ENCODE peak calls at places on chromosomes 2 and 18, in four cellular contexts. W is fibroblast of lung, F is sigmoid colon, B is SK-N-SH. X is an unnamed sample. For H3K27me3 and H3K4me1, the result is how much of the 10 kb centered on the place peaks cover.

GRCh38 chr2:226892729-226893128 is 56.9 kb downstream of the RHBDD1 start:
- DNase-seq in W (no peak), F (no peak), B (no peak), X (no peak)

GRCh38 chr2:156986339-156986988 is 271.0 kb upstream of the GALNT5 start:
- DNase-seq in W (no peak), F (no peak), B (no peak), X (no peak)

GRCh38 chr2:45968946-45969584 is 317.6 kb downstream of the PRKCE start:
- DNase-seq in W (peak), F (peak), B (no peak), X (no peak)

GRCh38 chr2:28408764-28409599 is 16.3 kb downstream of the FOSL2 start:
- DNase-seq in W (peak), F (peak), B (no peak), X (peak)

GRCh38 chr2:157052685-157053224 is 204.8 kb upstream of the GALNT5 start:
- DNase-seq in W (peak), F (no peak), B (no peak), X (no peak)

GRCh38 chr18:21997207-21998143 is 171.9 kb upstream of the GATA6 start:
- DNase-seq in W (peak), F (no peak), B (peak), X (peak)

GRCh38 chr2:1681323-1682310 is 62.7 kb downstream of the PXDN start:
- DNase-seq in W (no peak), F (peak), B (no peak), X (no peak)

GRCh38 chr2:45936623-45936979 is 285.1 kb downstream of the PRKCE start:
- DNase-seq in W (no peak), F (no peak), B (no peak), X (no peak)

GRCh38 chr2:242027676-242028450 is 158.3 kb downstream of the RTP5 start:
- DNase-seq in W (no peak), F (peak), B (no peak), X (peak)

GRCh38 chr2:126990200-126990599 is 91.5 kb downstream of the TEX51 start:
- DNase-seq in W (no peak), F (no peak), B (no peak), X (no peak)

GRCh38 chr2:7031424-7032245 is 114.4 kb downstream of the RNF144A start:
- DNase-seq in W (peak), F (peak), B (no peak), X (peak)

GRCh38 chr2:175884673-175885393 is 117.2 kb downstream of the LNPK start:
- DNase-seq in W (no peak), F (no peak), B (no peak), X (no peak)

GRCh38 chr2:33136056-33136455 is 189.3 kb downstream of the LTBP1 start:
- DNase-seq in W (no peak), F (no peak), B (no peak), X (no peak)

GRCh38 chr18:62899534-62899933 is 184.2 kb downstream of the PHLPP1 start:
- DNase-seq in W (no peak), F (no peak), B (no peak), X (no peak)

GRCh38 chr2:143819190-143819735 is 690.0 kb downstream of the ARHGAP15 start:
- DNase-seq in W (peak), F (peak), B (no peak), X (no peak)

GRCh38 chr18:533995-534601 is 33.6 kb upstream of the COLEC12 start:
- DNase-seq in W (no peak), F (no peak), B (no peak), X (no peak)

GRCh38 chr2:203685081-203685621 is 21.3 kb upstream of the CD28 start:
- DNase-seq in W (peak), F (no peak), B (no peak), X (no peak)

GRCh38 chr2:120914839-120915521 is 179.3 kb downstream of the GLI2 start:
- DNase-seq in W (peak), F (peak), B (no peak), X (peak)

GRCh38 chr2:226489765-226490164 is 309.9 kb downstream of the IRS1 start:
- DNase-seq in W (peak), F (no peak), B (no peak), X (no peak)

GRCh38 chr2:233289590-233290424 is 17.8 kb upstream of the SAG start:
- DNase-seq in W (no peak), F (no peak), B (no peak), X (no peak)

GRCh38 chr2:11835403-11835802 is 89.0 kb downstream of the LPIN1 start:
- DNase-seq in W (no peak), F (no peak), B (no peak), X (no peak)

GRCh38 chr2:9638532-9638931 is 7.7 kb upstream of the YWHAQ start:
- DNase-seq in W (peak), F (peak), B (peak), X (peak)

GRCh38 chr2:210072922-210073509 is 70.6 kb downstream of the RPE start:
- DNase-seq in W (peak), F (no peak), B (peak), X (no peak)

GRCh38 chr18:46373787-46374186 is 269.6 kb downstream of the HAUS1 start:
- DNase-seq in W (no peak), F (no peak), B (peak), X (no peak)

GRCh38 chr2:27249891-27250651 is 12.8 kb downstream of the SLC30A3 start:
- DNase-seq in W (peak), F (no peak), B (peak), X (peak)

GRCh38 chr2:113157108-113157896 is 16.5 kb upstream of the PSD4 start:
- DNase-seq in W (peak), F (no peak), B (peak), X (peak)

GRCh38 chr2:141557329-141558098 is 573.3 kb downstream of the LRP1B start:
- DNase-seq in W (peak), F (no peak), B (no peak), X (no peak)

GRCh38 chr2:234978466-234979203 is 26.8 kb downstream of the SH3BP4 start:
- DNase-seq in W (peak), F (no peak), B (no peak), X (peak)

GRCh38 chr2:157822533-157822932 is 53.6 kb downstream of the ACVR1 start:
- DNase-seq in W (no peak), F (no peak), B (no peak), X (no peak)

GRCh38 chr2:9808334-9809063 is 34.8 kb upstream of the TAF1B start:
- DNase-seq in W (no peak), F (peak), B (peak), X (no peak)

GRCh38 chr18:49666045-49666444 is 104.2 kb downstream of the LIPG start:
- DNase-seq in W (peak), F (no peak), B (peak), X (no peak)

GRCh38 chr2:67666386-67667053 is 269.4 kb downstream of the ETAA1 start:
- DNase-seq in W (no peak), F (peak), B (no peak), X (no peak)

GRCh38 chr2:236178921-236179652 is 10.9 kb upstream of the GBX2 start:
- DNase-seq in W (peak), F (no peak), B (peak), X (no peak)
- H3K27me3 ChIP-seq in W (under half), F (under half), B (under half), X (half or more)

DNA sequence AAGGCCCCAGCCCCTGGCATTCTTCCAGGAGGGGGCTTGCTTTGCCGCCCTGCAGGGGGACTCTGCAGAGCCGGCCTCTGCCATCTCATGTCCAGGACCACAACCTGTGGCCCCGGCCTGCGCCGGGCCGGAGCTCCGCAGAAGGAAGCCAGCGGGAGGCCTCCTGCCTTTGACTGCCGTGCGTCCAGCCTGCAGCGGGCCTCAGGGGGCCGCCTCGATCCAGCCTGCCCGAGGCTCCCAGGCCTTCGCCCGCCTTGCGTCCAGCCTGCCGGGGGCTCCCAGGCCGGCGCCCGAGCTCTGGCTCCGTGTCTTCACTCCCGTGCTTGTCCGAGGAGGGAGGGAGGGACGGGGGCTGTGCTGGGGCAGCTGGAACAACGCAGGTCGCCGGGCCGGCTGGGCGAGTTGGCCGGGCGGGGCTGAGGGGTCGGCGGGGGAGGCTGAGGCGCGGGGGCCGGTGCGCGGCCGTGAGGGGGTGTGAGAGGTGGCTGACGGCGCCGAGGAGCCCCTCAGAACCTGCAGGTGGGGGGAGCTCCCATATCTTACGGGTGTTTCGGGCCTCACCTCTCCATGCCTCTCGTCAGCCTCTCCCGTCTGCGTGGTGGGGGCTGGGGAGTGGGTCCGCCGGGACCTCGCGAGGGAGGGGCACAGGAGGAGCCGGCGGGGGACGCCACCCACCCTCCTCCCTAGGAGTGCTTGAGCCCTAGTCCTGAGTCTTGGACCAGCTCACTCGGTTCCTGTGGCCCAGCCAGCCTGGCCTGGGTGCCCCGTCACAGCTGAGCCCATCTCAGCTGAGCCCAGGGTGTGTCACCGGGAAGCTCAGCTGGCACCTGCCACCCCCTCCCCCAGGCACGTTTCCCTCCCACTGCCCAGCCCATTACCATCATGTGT is 20.5 kb downstream of the GPC1 start:
- DNase-seq in W (no peak), F (no peak), B (no peak), X (no peak)
- H3K4me1 ChIP-seq in W (under half), F (under half), B (under half), X (under half)

DNA sequence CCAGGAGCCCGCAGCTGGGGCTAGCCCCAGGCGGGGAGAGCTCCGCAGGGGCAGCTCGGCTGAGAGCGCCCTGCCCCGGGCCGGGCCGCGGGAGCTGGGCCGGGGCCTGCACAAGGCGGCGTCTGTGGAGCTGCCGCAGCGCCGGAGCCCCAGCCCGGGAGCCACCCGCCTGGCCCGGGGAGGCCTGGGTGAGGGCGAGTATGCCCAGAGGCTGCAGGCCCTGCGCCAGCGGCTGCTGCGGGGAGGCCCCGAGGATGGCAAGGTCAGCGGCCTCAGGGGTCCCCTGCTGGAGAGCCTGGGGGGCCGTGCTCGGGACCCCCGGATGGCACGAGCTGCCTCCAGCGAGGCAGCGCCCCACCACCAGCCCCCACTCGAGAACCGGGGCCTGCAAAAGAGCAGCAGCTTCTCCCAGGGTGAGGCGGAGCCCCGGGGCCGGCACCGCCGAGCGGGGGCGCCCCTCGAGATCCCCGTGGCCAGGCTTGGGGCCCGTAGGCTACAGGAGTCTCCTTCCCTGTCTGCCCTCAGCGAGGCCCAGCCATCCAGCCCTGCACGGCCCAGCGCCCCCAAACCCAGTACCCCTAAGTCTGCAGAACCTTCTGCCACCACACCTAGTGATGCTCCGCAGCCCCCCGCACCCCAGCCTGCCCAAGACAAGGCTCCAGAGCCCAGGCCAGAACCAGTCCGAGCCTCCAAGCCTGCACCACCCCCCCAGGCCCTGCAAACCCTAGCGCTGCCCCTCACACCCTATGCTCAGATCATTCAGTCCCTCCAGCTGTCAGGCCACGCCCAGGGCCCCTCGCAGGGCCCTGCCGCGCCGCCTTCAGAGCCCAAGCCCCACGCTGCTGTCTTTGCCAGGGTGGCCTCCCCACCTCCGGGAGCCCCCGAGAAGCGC is 15.0 kb upstream of the GMPPA start:
- DNase-seq in W (no peak), F (no peak), B (no peak), X (no peak)
- H3K27me3 ChIP-seq in W (under half), F (under half), B (under half), X (under half)

DNA sequence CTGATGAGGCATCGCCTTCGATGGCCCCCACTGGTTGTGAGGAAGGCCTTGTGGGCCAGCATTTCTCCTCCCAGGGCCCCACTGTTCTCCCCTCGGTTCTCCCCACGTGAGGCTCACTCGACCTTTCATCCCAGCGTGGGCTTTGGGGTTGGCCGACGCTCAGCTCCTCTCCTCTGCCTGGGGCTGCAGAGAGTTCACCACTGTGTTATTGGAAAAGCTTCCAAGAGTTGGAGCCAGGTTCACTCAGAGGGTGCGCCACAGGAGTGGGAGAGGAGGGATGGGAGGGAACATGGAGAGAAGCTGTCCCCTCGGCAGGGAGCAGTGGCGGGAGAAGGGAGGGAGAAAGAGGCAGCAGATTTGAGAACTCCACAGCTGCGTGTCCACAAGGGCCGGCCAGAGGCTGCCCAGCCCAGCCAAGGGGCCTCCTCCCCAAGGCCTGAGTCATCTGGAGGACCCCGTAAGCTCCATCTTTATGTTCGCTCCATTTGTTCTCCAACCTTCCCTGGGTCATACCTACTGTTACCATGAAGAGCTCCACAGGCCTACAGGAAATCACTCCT is 197.2 kb upstream of the SMAD2 start:
- DNase-seq in W (no peak), F (no peak), B (no peak), X (no peak)
- H3K4me1 ChIP-seq in W (under half), F (under half), B (under half), X (under half)

GRCh38 chr2:70861774-70862644 is 26.4 kb upstream of the CD207 start:
- DNase-seq in W (peak), F (peak), B (peak), X (peak)
- H3K27me3 ChIP-seq in W (under half), F (under half), B (under half), X (under half)

GRCh38 chr2:159091381-159091780 is 122.9 kb downstream of the TANC1 start:
- DNase-seq in W (peak), F (no peak), B (no peak), X (no peak)
- H3K4me1 ChIP-seq in W (under half), F (under half), B (under half), X (under half)

X was measured in colonic mucosa.